ENCODE peak calls at places on chromosomes 4 and X, in four cellular contexts. One of them, this sample, is unnamed.

GRCh38 chr4:26909369-26909768 is 48.7 kb downstream of the STIM2 start:
- DNase-seq in psoas muscle: no peak
- DNase-seq in dorsolateral prefrontal cortex: no peak
- DNase-seq in ovary: no peak
- DNase-seq in this sample: no peak

GRCh38 chrX:56813318-56813837 is 84.3 kb downstream of the NBDY start:
- DNase-seq in dorsolateral prefrontal cortex: no peak
- DNase-seq in psoas muscle: no peak
- DNase-seq in ovary: no peak
- DNase-seq in this sample: no peak

GRCh38 chr4:124641715-124642380 is 70.7 kb downstream of the ANKRD50 start:
- DNase-seq in dorsolateral prefrontal cortex: no peak
- DNase-seq in ovary: no peak
- DNase-seq in psoas muscle: no peak
- DNase-seq in this sample: no peak

GRCh38 chrX:63275127-63275526 is 76.0 kb downstream of the SPIN4 start:
- DNase-seq in ovary: no peak
- DNase-seq in psoas muscle: no peak
- DNase-seq in dorsolateral prefrontal cortex: peak
- DNase-seq in this sample: no peak

GRCh38 chr4:28229092-28229491 is 1368.5 kb downstream of the STIM2 start:
- DNase-seq in psoas muscle: no peak
- DNase-seq in ovary: no peak
- DNase-seq in dorsolateral prefrontal cortex: no peak
- DNase-seq in this sample: no peak

GRCh38 chrX:138034136-138034535 is 468.2 kb downstream of the ZIC3 start:
- DNase-seq in ovary: no peak
- DNase-seq in psoas muscle: no peak
- DNase-seq in dorsolateral prefrontal cortex: no peak
- DNase-seq in this sample: no peak

GRCh38 chr4:140893939-140894338 is 137.8 kb upstream of the TBC1D9 start:
- DNase-seq in dorsolateral prefrontal cortex: no peak
- DNase-seq in ovary: no peak
- DNase-seq in psoas muscle: no peak
- DNase-seq in this sample: no peak

GRCh38 chr4:165394275-165394674 is 15.5 kb downstream of the CPE start:
- DNase-seq in ovary: no peak
- DNase-seq in psoas muscle: no peak
- DNase-seq in dorsolateral prefrontal cortex: no peak
- DNase-seq in this sample: no peak

GRCh38 chr4:77434299-77435092 is 171.1 kb upstream of the CXCL13 start:
- DNase-seq in ovary: peak
- DNase-seq in psoas muscle: no peak
- DNase-seq in dorsolateral prefrontal cortex: no peak
- DNase-seq in this sample: peak

GRCh38 chrX:150236304-150236703 is 126.8 kb upstream of the MAMLD1 start:
- DNase-seq in dorsolateral prefrontal cortex: no peak
- DNase-seq in ovary: no peak
- DNase-seq in psoas muscle: no peak
- DNase-seq in this sample: no peak

GRCh38 chr4:111854494-111855087 is 290.7 kb upstream of the FAM241A start:
- DNase-seq in dorsolateral prefrontal cortex: no peak
- DNase-seq in ovary: no peak
- DNase-seq in psoas muscle: no peak
- DNase-seq in this sample: no peak

GRCh38 chr4:102169345-102169744 is 175.9 kb downstream of the SLC39A8 start:
- DNase-seq in ovary: no peak
- DNase-seq in psoas muscle: no peak
- DNase-seq in dorsolateral prefrontal cortex: no peak
- DNase-seq in this sample: no peak

GRCh38 chr4:125401784-125402183 is 87.0 kb downstream of the FAT4 start:
- DNase-seq in psoas muscle: no peak
- DNase-seq in ovary: no peak
- DNase-seq in dorsolateral prefrontal cortex: no peak
- DNase-seq in this sample: no peak

GRCh38 chrX:118595501-118596042 is 100.0 kb downstream of the DOCK11 start:
- DNase-seq in dorsolateral prefrontal cortex: no peak
- DNase-seq in ovary: no peak
- DNase-seq in psoas muscle: no peak
- DNase-seq in this sample: no peak

GRCh38 chr4:121564840-121565375 is 131.9 kb downstream of the ANXA5 start:
- DNase-seq in psoas muscle: no peak
- DNase-seq in ovary: no peak
- DNase-seq in dorsolateral prefrontal cortex: no peak
- DNase-seq in this sample: no peak

GRCh38 chr4:5460106-5460801 is 248.1 kb downstream of the EVC2 start:
- DNase-seq in ovary: no peak
- DNase-seq in dorsolateral prefrontal cortex: no peak
- DNase-seq in psoas muscle: no peak
- DNase-seq in this sample: peak

GRCh38 chr4:169881769-169882168 is 124.0 kb upstream of the HPF1 start:
- DNase-seq in ovary: no peak
- DNase-seq in dorsolateral prefrontal cortex: no peak
- DNase-seq in psoas muscle: no peak
- DNase-seq in this sample: no peak

GRCh38 chrX:40663880-40664630 is 16.7 kb upstream of the CXorf38 start:
- DNase-seq in dorsolateral prefrontal cortex: no peak
- DNase-seq in ovary: no peak
- DNase-seq in psoas muscle: no peak
- DNase-seq in this sample: no peak

GRCh38 chrX:274904-275475 is 6.2 kb upstream of the PLCXD1 start:
- DNase-seq in psoas muscle: peak
- DNase-seq in ovary: no peak
- DNase-seq in dorsolateral prefrontal cortex: no peak
- DNase-seq in this sample: no peak

GRCh38 chr4:38870098-38870850 is 2.7 kb downstream of the FAM114A1 start:
- DNase-seq in ovary: no peak
- DNase-seq in dorsolateral prefrontal cortex: no peak
- DNase-seq in psoas muscle: no peak
- DNase-seq in this sample: no peak

GRCh38 chr4:88938138-88938537 is 118.8 kb downstream of the FAM13A start:
- DNase-seq in psoas muscle: no peak
- DNase-seq in dorsolateral prefrontal cortex: no peak
- DNase-seq in ovary: no peak
- DNase-seq in this sample: no peak

GRCh38 chr4:179130122-179130714 is 1688.0 kb upstream of the AGA start:
- DNase-seq in psoas muscle: no peak
- DNase-seq in ovary: no peak
- DNase-seq in dorsolateral prefrontal cortex: no peak
- DNase-seq in this sample: no peak

GRCh38 chrX:906586-906985 is 276.0 kb downstream of the SHOX start:
- DNase-seq in ovary: no peak
- DNase-seq in psoas muscle: no peak
- DNase-seq in dorsolateral prefrontal cortex: no peak
- DNase-seq in this sample: no peak

GRCh38 chr4:185817403-185817818 is 5.4 kb upstream of the SORBS2 start:
- DNase-seq in dorsolateral prefrontal cortex: no peak
- DNase-seq in psoas muscle: no peak
- DNase-seq in ovary: no peak
- DNase-seq in this sample: peak

GRCh38 chr4:81470456-81471327 is 1.0 kb downstream of the RASGEF1B start:
- DNase-seq in dorsolateral prefrontal cortex: peak
- DNase-seq in psoas muscle: peak
- DNase-seq in ovary: peak
- DNase-seq in this sample: peak

GRCh38 chrX:103730746-103731508 is 20.2 kb downstream of the TMEM31 start:
- DNase-seq in ovary: no peak
- DNase-seq in dorsolateral prefrontal cortex: no peak
- DNase-seq in psoas muscle: no peak
- DNase-seq in this sample: peak

GRCh38 chr4:85591361-85592098 is 116.6 kb downstream of the ARHGAP24 start:
- DNase-seq in ovary: no peak
- DNase-seq in dorsolateral prefrontal cortex: no peak
- DNase-seq in psoas muscle: no peak
- DNase-seq in this sample: no peak

DNA sequence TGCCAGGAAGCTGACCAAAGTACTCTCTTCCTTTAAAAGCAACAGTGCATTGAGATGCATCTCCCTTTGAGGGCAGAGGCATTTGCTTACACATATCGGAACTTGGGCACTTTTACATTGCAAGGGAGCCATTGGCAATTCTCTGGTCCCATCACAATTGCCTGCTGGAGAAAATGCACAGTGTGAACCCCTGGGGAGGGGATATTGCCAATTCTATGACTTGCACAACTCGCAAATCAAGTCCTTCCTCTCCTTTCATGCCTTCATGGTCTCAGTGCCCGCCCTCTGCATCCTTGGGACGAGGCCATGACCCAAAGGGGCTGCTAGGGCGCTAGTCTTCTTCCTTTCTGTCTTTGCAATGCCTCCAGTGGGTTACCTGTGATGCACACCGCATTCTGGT is 14.9 kb upstream of the PDZD4 start:
- DNase-seq in ovary: no peak
- DNase-seq in dorsolateral prefrontal cortex: no peak
- DNase-seq in psoas muscle: no peak
- DNase-seq in this sample: no peak
- H3K27ac ChIP-seq in ovary: no peak
- H3K27ac ChIP-seq in dorsolateral prefrontal cortex: no peak
- H3K27ac ChIP-seq in psoas muscle: no peak
- H3K27ac ChIP-seq in this sample: no peak

DNA sequence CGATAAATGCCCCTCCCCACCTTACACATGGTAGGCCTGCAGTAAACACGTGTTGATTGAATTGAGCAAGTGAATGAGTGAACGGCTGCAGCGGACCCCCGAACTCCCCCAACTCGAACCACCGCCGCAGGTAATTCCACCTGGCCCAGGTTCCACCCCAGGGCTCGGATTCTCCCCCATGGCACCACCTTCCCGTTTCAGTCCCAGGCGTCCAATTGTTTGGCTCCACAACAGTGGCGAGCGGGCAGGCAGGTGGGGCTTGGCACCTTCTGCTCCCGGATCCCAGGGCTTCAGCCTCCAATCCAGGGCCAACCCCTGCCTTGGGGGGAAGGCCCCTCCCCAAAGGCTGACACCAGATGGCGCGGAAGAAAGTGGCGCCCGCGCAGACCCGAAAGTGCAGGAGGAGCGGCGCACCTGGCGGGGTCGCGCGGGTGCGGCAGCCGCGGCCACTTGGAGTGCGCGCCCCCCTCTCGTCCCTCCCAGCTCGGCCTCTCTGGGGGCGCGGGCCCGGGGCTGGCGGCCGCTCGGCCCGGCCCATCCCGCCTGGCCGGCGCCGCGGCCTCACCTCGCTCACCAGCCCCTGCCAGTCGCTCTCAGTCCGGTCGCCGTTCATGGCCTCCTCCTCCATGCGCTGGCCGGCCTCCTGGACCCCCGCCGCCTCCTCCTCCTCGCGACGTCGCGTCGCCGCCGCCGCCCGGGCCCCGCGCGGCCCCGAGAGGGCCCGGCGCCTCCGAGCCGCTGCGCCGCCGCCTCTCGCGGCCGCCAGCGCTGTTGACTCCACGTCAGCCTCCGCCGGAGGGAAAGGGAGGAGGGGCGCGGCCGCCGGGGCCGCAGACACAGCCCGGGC is at the start of gene CCDC149:
- DNase-seq in psoas muscle: peak
- DNase-seq in dorsolateral prefrontal cortex: peak
- DNase-seq in ovary: peak
- DNase-seq in this sample: peak
- H3K27ac ChIP-seq in psoas muscle: peak
- H3K27ac ChIP-seq in dorsolateral prefrontal cortex: peak
- H3K27ac ChIP-seq in ovary: peak
- H3K27ac ChIP-seq in this sample: peak

DNA sequence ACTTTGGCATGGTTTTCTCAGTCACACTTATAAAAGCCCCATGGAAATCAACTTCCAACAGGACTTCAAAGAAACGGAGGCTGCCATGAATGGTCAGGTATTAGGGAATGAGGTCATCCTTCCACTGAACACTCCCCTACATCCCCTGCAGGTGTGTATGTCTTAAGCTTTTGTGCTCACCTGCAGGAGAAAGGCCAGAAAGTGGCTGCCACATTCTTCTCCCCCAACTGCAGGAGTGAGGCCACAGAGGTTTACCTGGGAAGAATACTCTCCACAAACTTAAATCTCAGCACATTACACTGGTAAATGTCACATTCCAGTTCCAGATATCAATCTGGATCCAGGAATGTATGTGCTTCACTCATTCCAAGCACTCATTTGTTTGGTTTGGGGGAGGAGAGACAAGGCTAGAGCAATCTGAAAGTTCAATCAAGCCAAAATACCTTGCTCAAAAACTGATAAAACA is 15.5 kb downstream of the FAM9C start:
- DNase-seq in dorsolateral prefrontal cortex: no peak
- DNase-seq in ovary: no peak
- DNase-seq in psoas muscle: no peak
- DNase-seq in this sample: no peak
- H3K27ac ChIP-seq in dorsolateral prefrontal cortex: no peak
- H3K27ac ChIP-seq in ovary: no peak
- H3K27ac ChIP-seq in psoas muscle: no peak
- H3K27ac ChIP-seq in this sample: peak

DNA sequence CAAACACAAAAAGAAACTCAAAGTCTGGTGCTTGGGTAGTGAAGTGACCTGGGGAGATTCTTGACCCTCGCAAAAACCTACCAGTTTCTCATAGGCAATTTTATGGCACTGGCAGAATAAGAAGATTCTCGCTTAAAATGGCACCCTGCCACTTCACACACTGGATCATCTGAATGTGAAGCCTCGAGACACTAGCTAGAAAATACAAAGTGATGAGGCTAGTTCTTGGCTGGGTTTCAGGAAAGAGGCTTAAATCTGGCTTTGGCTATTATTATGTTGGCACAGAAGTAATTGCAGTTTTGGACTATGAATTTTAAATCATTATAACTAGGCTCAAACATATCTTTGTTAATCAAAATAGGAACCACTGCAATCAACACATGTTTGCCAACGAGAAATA is 634.7 kb upstream of the BOD1L1 start:
- DNase-seq in psoas muscle: no peak
- DNase-seq in dorsolateral prefrontal cortex: no peak
- DNase-seq in ovary: no peak
- DNase-seq in this sample: no peak
- H3K27ac ChIP-seq in psoas muscle: no peak
- H3K27ac ChIP-seq in dorsolateral prefrontal cortex: no peak
- H3K27ac ChIP-seq in ovary: no peak
- H3K27ac ChIP-seq in this sample: no peak

GRCh38 chr4:70914631-70915030 is 12.5 kb downstream of the MOB1B start:
- DNase-seq in psoas muscle: no peak
- DNase-seq in dorsolateral prefrontal cortex: no peak
- DNase-seq in ovary: no peak
- DNase-seq in this sample: no peak
- H3K27ac ChIP-seq in psoas muscle: no peak
- H3K27ac ChIP-seq in dorsolateral prefrontal cortex: no peak
- H3K27ac ChIP-seq in ovary: peak
- H3K27ac ChIP-seq in this sample: no peak

GRCh38 chr4:113560579-113560978 is 201.0 kb downstream of the CAMK2D start:
- DNase-seq in dorsolateral prefrontal cortex: no peak
- DNase-seq in psoas muscle: no peak
- DNase-seq in ovary: no peak
- DNase-seq in this sample: no peak

GRCh38 chr4:113561758-113562157 is 199.8 kb downstream of the CAMK2D start:
- DNase-seq in ovary: no peak
- DNase-seq in dorsolateral prefrontal cortex: no peak
- DNase-seq in psoas muscle: no peak
- DNase-seq in this sample: no peak

GRCh38 chr4:113563691-113564378 is 197.7 kb downstream of the CAMK2D start:
- DNase-seq in dorsolateral prefrontal cortex: no peak
- DNase-seq in psoas muscle: no peak
- DNase-seq in ovary: no peak
- DNase-seq in this sample: no peak

GRCh38 chr4:113559947-113560346 is 201.6 kb downstream of the CAMK2D start:
- DNase-seq in dorsolateral prefrontal cortex: no peak
- DNase-seq in ovary: no peak
- DNase-seq in psoas muscle: no peak
- DNase-seq in this sample: no peak

GRCh38 chr4:113561092-113561491 is 200.4 kb downstream of the CAMK2D start:
- DNase-seq in psoas muscle: no peak
- DNase-seq in ovary: no peak
- DNase-seq in dorsolateral prefrontal cortex: no peak
- DNase-seq in this sample: no peak
- H3K27ac ChIP-seq in psoas muscle: no peak
- H3K27ac ChIP-seq in ovary: no peak
- H3K27ac ChIP-seq in dorsolateral prefrontal cortex: no peak
- H3K27ac ChIP-seq in this sample: no peak